ENCODE peak calls at places on chromosomes 13 and 19, in four cellular contexts. P is thyroid gland, Z is Peyer's patch, S is IMR-90. F is an unnamed sample.

GRCh38 chr13:80084086-80084676 is 256.7 kb downstream of the SPRY2 start:
- DNase-seq in P (no peak), Z (no peak), S (peak), F (no peak)

GRCh38 chr13:61880576-61881283 is 465.1 kb upstream of the PCDH20 start:
- DNase-seq in P (peak), Z (no peak), S (peak), F (peak)

GRCh38 chr13:50236898-50237318 is 221.7 kb downstream of the KCNRG start:
- DNase-seq in P (no peak), Z (peak), S (peak), F (peak)

GRCh38 chr19:50377051-50377441 is 789 bp downstream of the NR1H2 start:
- DNase-seq in P (peak), Z (peak), S (no peak), F (no peak)

GRCh38 chr13:41231025-41231677 is 32.2 kb downstream of the MTRF1 start:
- DNase-seq in P (no peak), Z (no peak), S (no peak), F (no peak)

GRCh38 chr19:46818812-46819211 is 30.4 kb upstream of the SLC1A5 start:
- DNase-seq in P (no peak), Z (no peak), S (peak), F (peak)

GRCh38 chr13:72545030-72545719 is 182.3 kb downstream of the MZT1 start:
- DNase-seq in P (no peak), Z (no peak), S (no peak), F (no peak)

GRCh38 chr19:45498411-45499195 is at the start of gene PPM1N:
- DNase-seq in P (no peak), Z (peak), S (peak), F (peak)

GRCh38 chr19:43574424-43575155 is 737 bp downstream of the XRCC1 start:
- DNase-seq in P (no peak), Z (no peak), S (peak), F (no peak)

GRCh38 chr13:50156140-50156539 is 140.9 kb downstream of the KCNRG start:
- DNase-seq in P (no peak), Z (no peak), S (peak), F (no peak)

GRCh38 chr13:96229356-96229755 is 139.4 kb downstream of the HS6ST3 start:
- DNase-seq in P (no peak), Z (no peak), S (no peak), F (peak)
- TF ChIP-seq CTCF in P (no peak), Z (no peak), S (peak), F (peak)

GRCh38 chr13:27790523-27790922 is 1.8 kb upstream of the GSX1 start:
- DNase-seq in P (no peak), Z (no peak), S (no peak), F (no peak)
- H3K4me3 ChIP-seq in P (no peak), Z (peak), S (no peak), F (no peak)

GRCh38 chr19:1457031-1457739 is 7.3 kb downstream of the APC2 start:
- DNase-seq in P (no peak), Z (no peak), S (no peak), F (no peak)
- TF ChIP-seq CTCF in P (no peak), Z (no peak), S (no peak), F (no peak)

DNA sequence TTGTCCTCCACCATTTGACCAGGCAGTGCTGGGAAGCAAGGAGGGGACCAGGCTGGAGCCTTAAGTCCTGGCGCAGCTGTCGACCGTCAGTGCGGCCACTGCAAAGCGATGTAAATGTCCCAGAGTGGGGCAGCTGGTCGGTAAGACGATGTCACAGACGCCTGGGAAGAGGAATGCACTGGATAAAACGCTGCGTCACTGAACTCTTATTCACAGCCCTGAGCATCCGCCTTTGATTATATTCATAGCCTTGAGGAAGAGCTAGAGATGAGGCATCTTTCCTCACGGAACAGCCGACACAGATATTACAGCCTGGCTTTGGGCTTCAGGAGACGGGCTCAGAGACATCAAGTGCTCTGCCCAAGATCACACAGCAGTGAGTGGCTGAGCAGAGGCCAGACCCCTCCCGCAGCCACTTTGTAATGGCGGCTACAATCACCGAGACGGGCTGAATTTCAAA is 17.6 kb upstream of the TUBGCP3 start:
- DNase-seq in P (no peak), Z (no peak), S (no peak), F (no peak)
- H3K4me3 ChIP-seq in P (peak), Z (peak), S (no peak), F (no peak)

GRCh38 chr13:106145997-106146864 is 389.2 kb downstream of the EFNB2 start:
- DNase-seq in P (no peak), Z (no peak), S (no peak), F (no peak)
- TF ChIP-seq CTCF in P (no peak), Z (no peak), S (no peak), F (no peak)

DNA sequence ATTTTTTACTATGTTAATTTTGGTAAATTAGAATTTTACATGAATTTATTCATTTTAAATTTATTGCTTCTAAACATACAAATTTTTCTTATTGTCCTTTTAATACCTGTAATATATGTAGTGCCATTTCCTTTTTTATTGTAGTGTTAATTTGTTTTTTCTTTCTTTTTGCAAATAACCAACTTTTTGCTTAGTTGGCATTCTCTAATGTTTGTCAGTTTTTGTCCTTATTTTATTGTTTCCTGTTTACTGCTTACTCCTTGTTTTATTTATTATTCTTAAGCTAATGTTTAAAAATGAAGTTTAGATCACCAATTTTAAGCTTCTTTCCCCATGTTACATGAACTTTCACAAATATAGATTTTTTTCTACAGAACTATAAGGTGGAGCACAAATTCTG is 516.6 kb downstream of the SLITRK1 start:
- DNase-seq in P (no peak), Z (no peak), S (no peak), F (no peak)
- H3K4me3 ChIP-seq in P (no peak), Z (no peak), S (no peak), F (no peak)

DNA sequence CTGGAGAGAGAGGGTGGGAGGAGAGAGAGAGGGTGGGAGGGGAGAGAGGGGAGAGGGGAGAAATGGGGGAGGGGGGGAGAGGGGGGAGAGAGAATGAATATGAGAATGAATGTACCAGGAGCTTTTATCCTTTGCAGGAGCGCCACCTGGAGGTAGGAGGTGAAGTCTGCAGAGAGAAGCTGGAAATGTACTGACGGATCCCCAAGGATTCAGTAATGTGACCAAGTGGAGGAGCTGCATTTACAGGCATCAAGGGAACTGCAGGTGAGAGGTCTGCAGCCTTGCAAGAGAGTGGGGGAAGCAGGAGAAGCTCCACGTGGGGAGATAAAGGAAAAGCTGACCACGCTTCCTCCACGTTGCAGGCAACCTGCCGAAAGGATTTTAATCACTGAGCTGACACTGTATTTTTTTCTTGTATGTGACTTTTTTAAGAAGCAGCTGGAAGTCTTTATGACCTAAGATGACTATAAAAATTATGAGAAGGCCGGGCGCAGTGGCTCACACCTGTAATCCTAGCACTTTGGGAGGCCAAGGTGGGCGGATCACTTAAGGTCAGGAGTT is 33.7 kb downstream of the VSTM1 start:
- DNase-seq in P (peak), Z (no peak), S (peak), F (peak)
- TF ChIP-seq CTCF in P (no peak), Z (no peak), S (peak), F (peak)

DNA sequence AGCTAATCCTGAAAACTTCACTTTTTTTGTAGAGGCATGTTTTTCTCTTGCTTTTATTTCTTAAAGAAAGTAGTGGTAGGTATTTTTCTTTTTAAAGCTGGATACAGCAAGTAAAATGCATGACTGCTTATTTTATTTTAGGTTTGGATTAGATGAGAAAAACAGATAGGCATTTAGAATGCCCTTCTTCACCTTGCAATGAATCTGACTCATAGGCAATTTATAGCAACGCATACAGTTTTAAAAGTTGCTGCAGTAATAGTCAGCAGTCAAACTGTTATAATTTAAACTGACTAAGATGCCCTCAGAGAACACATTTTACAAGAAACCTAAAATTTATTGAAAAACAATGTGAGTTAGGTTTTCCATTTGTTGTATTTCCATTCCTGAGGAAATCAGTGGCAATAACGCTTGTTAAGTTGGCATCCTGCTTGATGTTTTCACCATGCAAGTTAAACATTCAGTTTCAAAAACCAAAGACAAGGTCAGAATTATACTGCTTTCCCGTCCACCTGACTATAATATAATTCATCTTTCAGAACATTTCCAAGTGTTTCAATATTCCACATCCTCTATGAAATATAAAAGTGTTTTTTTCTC is 1128.2 kb upstream of the PCDH9 start:
- DNase-seq in P (no peak), Z (no peak), S (no peak), F (no peak)
- H3K4me3 ChIP-seq in P (no peak), Z (no peak), S (no peak), F (no peak)

GRCh38 chr13:31050486-31051400 is 111.0 kb downstream of the HSPH1 start:
- DNase-seq in P (no peak), Z (no peak), S (peak), F (no peak)
- TF ChIP-seq CTCF in P (no peak), Z (no peak), S (peak), F (no peak)

GRCh38 chr19:4227771-4228170 is 1.6 kb upstream of the EBI3 start:
- DNase-seq in P (no peak), Z (no peak), S (no peak), F (no peak)

GRCh38 chr19:4232614-4233281 is 3.4 kb downstream of the EBI3 start:
- DNase-seq in P (no peak), Z (no peak), S (no peak), F (peak)

GRCh38 chr19:4225902-4226301 is 3.4 kb upstream of the EBI3 start:
- DNase-seq in P (no peak), Z (no peak), S (no peak), F (no peak)

GRCh38 chr19:4228765-4229178 is 551 bp upstream of the EBI3 start:
- DNase-seq in P (no peak), Z (no peak), S (no peak), F (no peak)

DNA sequence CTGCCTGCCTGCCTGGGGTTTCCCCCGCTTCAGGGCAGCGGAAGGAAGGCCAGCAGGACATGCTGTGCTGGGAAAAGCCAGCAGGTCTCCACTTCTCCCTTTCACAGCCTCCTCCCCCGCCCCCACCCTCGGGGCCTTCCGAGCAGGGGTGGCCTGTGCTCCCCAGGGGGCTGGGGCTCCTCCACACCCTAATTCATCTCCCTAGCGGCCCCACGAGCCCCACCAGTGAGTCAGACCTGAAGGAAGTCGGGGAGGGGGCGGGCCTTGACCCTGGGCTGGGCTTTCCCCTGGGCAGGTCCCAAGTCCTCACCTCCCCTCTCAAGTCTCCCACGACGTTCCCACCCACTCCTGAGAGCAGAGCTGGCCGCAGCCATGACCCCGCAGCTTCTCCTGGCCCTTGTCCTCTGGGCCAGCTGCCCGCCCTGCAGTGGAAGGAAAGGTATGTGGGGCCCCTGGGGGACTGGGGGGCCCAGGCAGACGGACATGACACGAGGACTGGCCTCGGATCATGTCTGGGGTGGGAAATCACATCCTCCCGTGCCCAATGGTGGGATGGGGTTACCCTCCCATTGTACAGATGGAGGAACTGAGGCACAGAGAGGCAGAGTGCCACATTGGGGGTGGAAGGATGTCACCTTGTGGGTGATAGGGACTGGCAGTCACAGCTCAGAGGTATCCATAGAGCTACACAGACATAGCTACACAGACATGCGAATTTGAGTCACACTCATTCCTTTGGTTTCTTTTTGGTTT is at the start of gene EBI3:
- DNase-seq in P (peak), Z (peak), S (peak), F (peak)
- H3K4me3 ChIP-seq in P (no peak), Z (no peak), S (no peak), F (peak)